ENCODE peak calls at places on chromosomes 4 and X, in four cellular contexts. One of them, this sample, is unnamed.

GRCh38 chrX:38438321-38438720 is 85.9 kb downstream of the OTC start:
- DNase-seq in K562: no peak
- DNase-seq in SK-N-SH: peak; percentile 12
- DNase-seq in HepG2: no peak
- DNase-seq in this sample: peak; percentile 11

GRCh38 chrX:71364221-71364620 is 1.9 kb upstream of the TAF1 start:
- DNase-seq in K562: no peak
- DNase-seq in SK-N-SH: no peak
- DNase-seq in HepG2: no peak
- DNase-seq in this sample: no peak

GRCh38 chr4:165875446-165875845 is 2.4 kb downstream of the TLL1 start:
- DNase-seq in K562: no peak
- DNase-seq in SK-N-SH: no peak
- DNase-seq in HepG2: no peak
- DNase-seq in this sample: no peak

GRCh38 chrX:8190341-8190830 is 19.3 kb upstream of the VCX2 start:
- DNase-seq in K562: no peak
- DNase-seq in SK-N-SH: no peak
- DNase-seq in HepG2: no peak
- DNase-seq in this sample: no peak

GRCh38 chr4:20137176-20137575 is 114.5 kb upstream of the SLIT2 start:
- DNase-seq in K562: no peak
- DNase-seq in SK-N-SH: no peak
- DNase-seq in HepG2: no peak
- DNase-seq in this sample: no peak

GRCh38 chr4:186725422-186726149 is 1.9 kb upstream of the FAT1 start:
- DNase-seq in K562: peak; percentile 59
- DNase-seq in SK-N-SH: peak; percentile 76
- DNase-seq in HepG2: peak; percentile 68
- DNase-seq in this sample: peak; percentile 71

GRCh38 chr4:151340751-151341385 is 15.5 kb upstream of the SH3D19 start:
- DNase-seq in K562: no peak
- DNase-seq in SK-N-SH: no peak
- DNase-seq in HepG2: no peak
- DNase-seq in this sample: no peak

GRCh38 chr4:24701683-24702082 is 93.7 kb upstream of the SOD3 start:
- DNase-seq in K562: no peak
- DNase-seq in SK-N-SH: no peak
- DNase-seq in HepG2: no peak
- DNase-seq in this sample: no peak

GRCh38 chrX:47212381-47213293 is 5.8 kb upstream of the CDK16 start:
- DNase-seq in K562: no peak
- DNase-seq in SK-N-SH: peak; percentile 39
- DNase-seq in HepG2: no peak
- DNase-seq in this sample: no peak

GRCh38 chr4:61204353-61204752 is 4.2 kb downstream of the ADGRL3 start:
- DNase-seq in K562: no peak
- DNase-seq in SK-N-SH: no peak
- DNase-seq in HepG2: peak; percentile 51
- DNase-seq in this sample: no peak

GRCh38 chr4:7763788-7764187 is 175.9 kb downstream of the AFAP1 start:
- DNase-seq in K562: no peak
- DNase-seq in SK-N-SH: no peak
- DNase-seq in HepG2: no peak
- DNase-seq in this sample: no peak

GRCh38 chr4:2259036-2259540 is 2.8 kb downstream of the MXD4 start:
- DNase-seq in K562: no peak
- DNase-seq in SK-N-SH: no peak
- DNase-seq in HepG2: no peak
- DNase-seq in this sample: no peak

GRCh38 chr4:55781809-55782208 is 37.8 kb upstream of the EXOC1L start:
- DNase-seq in K562: no peak
- DNase-seq in SK-N-SH: no peak
- DNase-seq in HepG2: no peak
- DNase-seq in this sample: no peak

GRCh38 chrX:153708415-153708814 is 15.8 kb downstream of the BCAP31 start:
- DNase-seq in K562: peak; percentile 50
- DNase-seq in SK-N-SH: peak; percentile 83
- DNase-seq in HepG2: peak; percentile 65
- DNase-seq in this sample: peak; percentile 73

GRCh38 chrX:138986235-138986634 is 274.7 kb upstream of the FGF13 start:
- DNase-seq in K562: no peak
- DNase-seq in SK-N-SH: no peak
- DNase-seq in HepG2: no peak
- DNase-seq in this sample: no peak

GRCh38 chr4:20126906-20127305 is 124.8 kb upstream of the SLIT2 start:
- DNase-seq in K562: no peak
- DNase-seq in SK-N-SH: no peak
- DNase-seq in HepG2: no peak
- DNase-seq in this sample: no peak

GRCh38 chrX:115214151-115214550 is 19.7 kb downstream of the LRCH2 start:
- DNase-seq in K562: no peak
- DNase-seq in SK-N-SH: no peak
- DNase-seq in HepG2: no peak
- DNase-seq in this sample: no peak

GRCh38 chr4:9924750-9925149 is 96.5 kb downstream of the SLC2A9 start:
- DNase-seq in K562: no peak
- DNase-seq in SK-N-SH: no peak
- DNase-seq in HepG2: no peak
- DNase-seq in this sample: no peak

GRCh38 chr4:37441231-37442061 is 196.9 kb downstream of the NWD2 start:
- DNase-seq in K562: no peak
- DNase-seq in SK-N-SH: no peak
- DNase-seq in HepG2: peak; percentile 74
- DNase-seq in this sample: no peak

GRCh38 chr4:16582526-16582925 is 315.9 kb downstream of the LDB2 start:
- DNase-seq in K562: peak; percentile 21
- DNase-seq in SK-N-SH: peak; percentile 18
- DNase-seq in HepG2: no peak
- DNase-seq in this sample: peak; percentile 82

GRCh38 chr4:118983293-118983692 is 94.6 kb downstream of the SYNPO2 start:
- DNase-seq in K562: no peak
- DNase-seq in SK-N-SH: no peak
- DNase-seq in HepG2: no peak
- DNase-seq in this sample: no peak

GRCh38 chr4:118979712-118980111 is 91.1 kb downstream of the SYNPO2 start:
- DNase-seq in K562: no peak
- DNase-seq in SK-N-SH: no peak
- DNase-seq in HepG2: no peak
- DNase-seq in this sample: no peak

GRCh38 chr4:118985170-118986000 is 96.7 kb downstream of the SYNPO2 start:
- DNase-seq in K562: no peak
- DNase-seq in SK-N-SH: no peak
- DNase-seq in HepG2: no peak
- DNase-seq in this sample: no peak

GRCh38 chr4:118981171-118981838 is 92.7 kb downstream of the SYNPO2 start:
- DNase-seq in K562: no peak
- DNase-seq in SK-N-SH: no peak
- DNase-seq in HepG2: no peak
- DNase-seq in this sample: no peak

GRCh38 chr4:118981839-118982381 is 93.3 kb downstream of the SYNPO2 start:
- DNase-seq in K562: peak; percentile 50
- DNase-seq in SK-N-SH: peak; percentile 73
- DNase-seq in HepG2: peak; percentile 56
- DNase-seq in this sample: peak; percentile 59
- TF ChIP-seq FOXJ3 in K562: no peak
- TF ChIP-seq FOXJ3 in SK-N-SH: no peak
- TF ChIP-seq FOXJ3 in HepG2: no peak
- TF ChIP-seq FOXJ3 in this sample: no peak

GRCh38 chrX:11530621-11531020 is 135.1 kb downstream of the ARHGAP6 start:
- DNase-seq in K562: no peak
- DNase-seq in SK-N-SH: no peak
- DNase-seq in HepG2: no peak
- DNase-seq in this sample: no peak
- TF ChIP-seq FOXJ3 in K562: no peak
- TF ChIP-seq FOXJ3 in SK-N-SH: no peak
- TF ChIP-seq FOXJ3 in HepG2: no peak
- TF ChIP-seq FOXJ3 in this sample: no peak

GRCh38 chrX:75963774-75964173 is 178.7 kb upstream of the MAGEE2 start:
- DNase-seq in K562: peak; percentile 5
- DNase-seq in SK-N-SH: no peak
- DNase-seq in HepG2: no peak
- DNase-seq in this sample: no peak

DNA sequence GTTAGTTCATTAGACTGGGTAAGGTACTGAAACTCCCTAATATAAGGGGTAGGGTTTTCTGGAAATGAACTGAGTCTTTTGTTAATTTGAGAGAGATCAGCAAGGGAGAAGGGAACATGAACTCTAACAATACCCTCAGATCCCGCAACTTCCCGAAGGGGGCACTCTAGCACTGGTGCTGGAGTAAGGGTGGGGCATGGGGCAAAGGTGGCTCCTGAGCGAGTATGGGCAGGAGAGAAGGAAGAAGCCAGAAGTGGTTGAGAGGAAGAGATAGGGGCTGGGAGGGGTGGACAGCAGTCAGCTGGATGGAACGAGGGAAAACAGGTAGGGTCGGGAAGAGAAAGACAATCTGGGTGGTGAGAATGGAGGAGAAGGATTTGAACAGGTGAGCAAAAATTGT is 183.2 kb upstream of the MAGEE2 start:
- DNase-seq in K562: no peak
- DNase-seq in SK-N-SH: no peak
- DNase-seq in HepG2: peak; percentile 3
- DNase-seq in this sample: peak; percentile 53
- TF ChIP-seq FOXJ3 in K562: no peak
- TF ChIP-seq FOXJ3 in SK-N-SH: no peak
- TF ChIP-seq FOXJ3 in HepG2: no peak
- TF ChIP-seq FOXJ3 in this sample: no peak

DNA sequence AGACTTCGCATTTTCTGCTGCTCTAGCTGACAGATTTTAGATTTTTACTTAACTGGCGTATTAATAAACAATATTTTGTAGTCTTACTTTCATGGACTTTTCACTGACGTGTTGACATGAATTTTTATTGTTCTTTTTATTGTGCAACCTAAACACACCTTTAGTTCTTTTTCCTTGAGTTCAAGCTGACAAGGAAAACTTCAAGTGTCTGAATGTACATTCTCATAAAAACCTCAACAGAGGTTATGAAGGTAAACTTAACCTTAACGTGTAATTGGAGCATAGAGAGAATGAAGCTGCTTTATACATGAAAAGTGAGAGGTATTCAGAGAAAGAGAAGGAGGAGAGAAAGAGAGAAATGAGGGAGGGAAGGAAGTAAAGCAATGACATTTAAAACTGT is 364.3 kb upstream of the CT83 start:
- DNase-seq in K562: no peak
- DNase-seq in SK-N-SH: no peak
- DNase-seq in HepG2: no peak
- DNase-seq in this sample: no peak
- TF ChIP-seq FOXJ3 in K562: no peak
- TF ChIP-seq FOXJ3 in SK-N-SH: no peak
- TF ChIP-seq FOXJ3 in HepG2: no peak
- TF ChIP-seq FOXJ3 in this sample: no peak

GRCh38 chr4:155638195-155638960 is 28.3 kb upstream of the GUCY1A1 start:
- DNase-seq in K562: no peak
- DNase-seq in SK-N-SH: no peak
- DNase-seq in HepG2: no peak
- DNase-seq in this sample: no peak

GRCh38 chr4:155643087-155643486 is 23.6 kb upstream of the GUCY1A1 start:
- DNase-seq in K562: no peak
- DNase-seq in SK-N-SH: no peak
- DNase-seq in HepG2: no peak
- DNase-seq in this sample: no peak

GRCh38 chr4:155639674-155640529 is 26.7 kb upstream of the GUCY1A1 start:
- DNase-seq in K562: no peak
- DNase-seq in SK-N-SH: no peak
- DNase-seq in HepG2: no peak
- DNase-seq in this sample: no peak
- TF ChIP-seq FOXJ3 in K562: no peak
- TF ChIP-seq FOXJ3 in SK-N-SH: no peak
- TF ChIP-seq FOXJ3 in HepG2: no peak
- TF ChIP-seq FOXJ3 in this sample: no peak

DNA sequence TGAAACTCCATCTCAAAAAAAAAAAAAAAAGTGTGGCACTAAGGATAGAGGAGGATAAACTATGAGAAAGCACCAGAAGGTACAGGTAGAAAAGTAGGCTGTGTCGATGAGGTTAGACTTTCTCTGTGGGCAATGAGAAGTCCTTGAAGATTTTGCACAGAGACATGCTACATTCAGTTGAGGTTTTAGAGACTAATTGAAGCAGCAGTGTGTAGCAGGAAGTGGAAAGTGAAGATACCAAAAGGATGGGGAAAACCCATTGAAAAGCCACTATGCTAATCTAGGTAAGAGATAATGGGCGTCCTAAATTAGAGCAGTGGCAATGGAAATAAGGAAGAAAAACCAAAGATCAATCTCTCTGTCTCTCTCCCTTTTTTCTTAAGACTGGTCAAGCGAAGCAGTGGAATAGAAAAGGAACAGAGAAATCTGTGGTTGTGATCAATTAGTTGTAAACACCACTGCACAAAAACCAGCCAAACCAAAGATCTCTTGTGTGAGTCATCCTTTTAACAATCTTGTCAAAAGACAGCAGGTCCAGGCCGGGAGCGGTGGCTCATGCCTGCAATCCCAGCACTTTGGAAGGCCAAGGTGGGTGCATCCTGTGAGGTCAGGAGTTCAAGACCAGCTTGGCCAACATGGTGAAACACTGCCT is 3.5 kb downstream of the SPINK2 start:
- DNase-seq in K562: no peak
- DNase-seq in SK-N-SH: no peak
- DNase-seq in HepG2: no peak
- DNase-seq in this sample: no peak
- TF ChIP-seq FOXJ3 in K562: no peak
- TF ChIP-seq FOXJ3 in SK-N-SH: no peak
- TF ChIP-seq FOXJ3 in HepG2: no peak
- TF ChIP-seq FOXJ3 in this sample: no peak

GRCh38 chrX:39903937-39904336 is 193.8 kb downstream of the BCOR start:
- DNase-seq in K562: no peak
- DNase-seq in SK-N-SH: no peak
- DNase-seq in HepG2: no peak
- DNase-seq in this sample: no peak
- TF ChIP-seq FOXJ3 in K562: no peak
- TF ChIP-seq FOXJ3 in SK-N-SH: no peak
- TF ChIP-seq FOXJ3 in HepG2: no peak
- TF ChIP-seq FOXJ3 in this sample: no peak

GRCh38 chr4:120056249-120056648 is 10.4 kb downstream of the MAD2L1 start:
- DNase-seq in K562: no peak
- DNase-seq in SK-N-SH: no peak
- DNase-seq in HepG2: no peak
- DNase-seq in this sample: no peak
- TF ChIP-seq FOXJ3 in K562: no peak
- TF ChIP-seq FOXJ3 in SK-N-SH: no peak
- TF ChIP-seq FOXJ3 in HepG2: no peak
- TF ChIP-seq FOXJ3 in this sample: no peak

This sample was measured in WTC11.